ENCODE peak calls at places on chromosomes 1 and 21, in five cellular contexts. A is mesothelial cell of epicardium, W is type B pancreatic cell, Z is HTR-8/SVneo, P is tibial nerve. N is an unnamed sample.

GRCh38 chr1:97008226-97008625 is 286.6 kb downstream of the PTBP2 start:
- DNase-seq in A (no peak), P (no peak), W (no peak), Z (no peak), N (no peak)

GRCh38 chr1:239218296-239218695 is 168.1 kb upstream of the CHRM3 start:
- DNase-seq in A (no peak), W (no peak), Z (no peak), P (no peak), N (no peak)

GRCh38 chr21:15514073-15514946 is 215.5 kb upstream of the USP25 start:
- DNase-seq in W (no peak), P (no peak), Z (no peak), A (no peak), N (no peak)

GRCh38 chr1:229066591-229066990 is 204.3 kb upstream of the RAB4A start:
- DNase-seq in W (no peak), P (no peak), A (no peak), Z (no peak), N (no peak)

GRCh38 chr1:153677718-153678518 is 570 bp upstream of the NPR1 start:
- DNase-seq in Z (peak), P (peak), A (no peak), W (no peak), N (no peak)

GRCh38 chr21:37565530-37566223 is 199.1 kb downstream of the DYRK1A start:
- DNase-seq in P (no peak), Z (no peak), A (no peak), W (no peak), N (no peak)

GRCh38 chr1:203172184-203173115 is 3.2 kb downstream of the MYBPH start:
- DNase-seq in W (no peak), P (no peak), Z (peak), A (peak), N (peak)

GRCh38 chr1:165443539-165444289 is 1.2 kb downstream of the RXRG start:
- DNase-seq in W (no peak), Z (no peak), A (no peak), P (no peak), N (no peak)

GRCh38 chr1:72643142-72643541 is 360.8 kb upstream of the NEGR1 start:
- DNase-seq in A (no peak), W (no peak), P (no peak), Z (no peak), N (no peak)

GRCh38 chr1:115714572-115715141 is 53.9 kb downstream of the CASQ2 start:
- DNase-seq in W (no peak), Z (no peak), A (no peak), P (no peak), N (no peak)

GRCh38 chr1:29282135-29282923 is 46.0 kb downstream of the PTPRU start:
- DNase-seq in P (no peak), A (no peak), W (no peak), Z (no peak), N (no peak)

GRCh38 chr1:27137544-27138075 is 17.3 kb downstream of the SLC9A1 start:
- DNase-seq in Z (no peak), W (no peak), A (no peak), P (no peak), N (no peak)

GRCh38 chr21:44919111-44919912 is 1.4 kb downstream of the ITGB2 start:
- DNase-seq in Z (no peak), W (no peak), P (no peak), A (no peak), N (no peak)

GRCh38 chr1:110576441-110576840 is 29.7 kb downstream of the KCNA2 start:
- DNase-seq in W (no peak), A (no peak), Z (no peak), P (no peak), N (no peak)

GRCh38 chr1:20339811-20340457 is 49.3 kb downstream of the VWA5B1 start:
- DNase-seq in P (no peak), W (no peak), Z (no peak), A (no peak), N (no peak)

GRCh38 chr1:6688757-6689156 is 12.9 kb downstream of the DNAJC11 start:
- DNase-seq in A (no peak), W (no peak), P (no peak), Z (no peak), N (no peak)

GRCh38 chr1:10232213-10232612 is 21.8 kb downstream of the KIF1B start:
- DNase-seq in P (no peak), Z (no peak), W (no peak), A (no peak), N (no peak)

GRCh38 chr1:182617734-182618288 is 13.6 kb upstream of the RGS16 start:
- DNase-seq in A (no peak), P (no peak), W (no peak), Z (no peak), N (no peak)

GRCh38 chr1:156502749-156503671 is 2.4 kb upstream of the MEF2D start:
- DNase-seq in A (no peak), P (peak), W (no peak), Z (peak), N (peak)

GRCh38 chr21:38645282-38645681 is 147.0 kb upstream of the ERG start:
- DNase-seq in Z (no peak), A (no peak), P (no peak), W (no peak), N (no peak)

GRCh38 chr1:221122501-221122900 is 243.3 kb downstream of the HLX start:
- DNase-seq in P (no peak), W (no peak), Z (no peak), A (no peak), N (no peak)

GRCh38 chr1:63817700-63818099 is 43.9 kb downstream of the ROR1 start:
- DNase-seq in P (no peak), Z (no peak), A (no peak), W (no peak), N (no peak)

GRCh38 chr1:212161231-212161781 is 123.9 kb upstream of the PPP2R5A start:
- DNase-seq in Z (peak), P (no peak), W (no peak), A (no peak), N (no peak)

GRCh38 chr1:243409284-243409683 is 153.4 kb downstream of the SDCCAG8 start:
- DNase-seq in Z (no peak), P (no peak), A (no peak), W (no peak), N (peak)

GRCh38 chr1:37794372-37795339 is 1.0 kb downstream of the MANEAL start:
- DNase-seq in Z (peak), W (no peak), A (no peak), P (no peak), N (no peak)

GRCh38 chr1:53696578-53696977 is 42.4 kb downstream of the GLIS1 start:
- DNase-seq in A (no peak), W (no peak), P (no peak), Z (no peak), N (no peak)

GRCh38 chr1:156480015-156480368 is 20.6 kb downstream of the MEF2D start:
- DNase-seq in P (no peak), A (no peak), Z (no peak), W (no peak), N (no peak)

GRCh38 chr1:37096523-37096922 is 62.2 kb upstream of the GRIK3 start:
- DNase-seq in W (no peak), P (no peak), Z (no peak), A (no peak), N (no peak)

GRCh38 chr1:101507547-101507971 is 270.7 kb downstream of the S1PR1 start:
- DNase-seq in A (no peak), Z (no peak), P (no peak), W (no peak), N (no peak)

GRCh38 chr1:225739542-225740107 is 38.0 kb upstream of the SRP9 start:
- DNase-seq in Z (no peak), A (no peak), P (no peak), W (no peak), N (no peak)

GRCh38 chr1:37946703-37947360 is at the start of gene INPP5B:
- DNase-seq in W (peak), A (peak), P (peak), Z (peak), N (peak)

GRCh38 chr1:56578664-56578962 is 750 bp downstream of the PLPP3 start:
- DNase-seq in W (no peak), P (no peak), Z (no peak), A (no peak), N (no peak)

GRCh38 chr1:244349103-244349531 is 102.6 kb downstream of the ADSS2 start:
- DNase-seq in A (no peak), W (no peak), P (no peak), Z (no peak), N (peak)

GRCh38 chr1:234452566-234452965 is 26.4 kb downstream of the TARBP1 start:
- DNase-seq in P (no peak), A (no peak), Z (no peak), W (no peak), N (no peak)